ENCODE peak calls at places on chromosomes 16 and 17, in nine cellular contexts. O is activated T-helper 1 cell treated with anti-CD3 and anti-CD28 coated beads, Interleukin-2, amount 50 U/mL, for 16 hours; J is NCI-H1048; A is NCI-H460; W is pulmonary artery endothelial cell; Z is cardiac fibroblast; Y is GM03348; S is GM19239; X is NK-92 treated with Interleukin-12 subunit alpha and Interleukin-12 subunit beta, amount 100 ng/mL, for 24 hours. F is an unnamed sample.

GRCh38 chr16:17404903-17405691 is 65.7 kb downstream of the XYLT1 start:
- DNase-seq in J (no peak), W (no peak), A (peak; percentile 64), Z (peak; percentile 76), S (no peak), O (no peak), X (no peak), Y (peak; percentile 87), F (peak; percentile 93)

GRCh38 chr16:14050297-14051027 is 20.7 kb upstream of the MRTFB start:
- DNase-seq in J (no peak), O (no peak), Y (no peak), A (peak; percentile 18), S (no peak), X (no peak), W (peak; percentile 54), Z (peak; percentile 22), F (no peak)

GRCh38 chr17:2593846-2594656 is 597 bp downstream of the PAFAH1B1 start:
- DNase-seq in Y (peak; percentile 84), Z (peak; percentile 79), O (peak; percentile 73), A (peak; percentile 79), J (no peak), X (peak; percentile 54), W (no peak), S (peak; percentile 67), F (peak; percentile 83)

GRCh38 chr17:10294162-10294561 is 78.6 kb downstream of the MYH13 start:
- DNase-seq in S (no peak), X (no peak), Y (no peak), A (no peak), J (no peak), O (no peak), Z (no peak), W (no peak), F (no peak)

GRCh38 chr16:1884155-1884760 is 12.3 kb upstream of the MEIOB start:
- DNase-seq in Y (no peak), A (peak; percentile 78), J (no peak), O (no peak), W (no peak), Z (peak; percentile 53), X (no peak), S (no peak), F (peak; percentile 20)

GRCh38 chr17:34582185-34582900 is 3.0 kb downstream of the TMEM132E start:
- DNase-seq in W (no peak), S (no peak), O (no peak), A (no peak), Z (no peak), Y (no peak), J (no peak), X (no peak), F (no peak)

GRCh38 chr16:71626018-71626857 is at the start of gene MARVELD3:
- DNase-seq in X (no peak), W (no peak), Z (no peak), A (no peak), S (peak; percentile 21), J (peak; percentile 42), O (no peak), Y (peak; percentile 32), F (no peak)

GRCh38 chr16:1265090-1265630 is 9.3 kb downstream of the TPSD1 start:
- DNase-seq in J (no peak), X (no peak), O (no peak), A (no peak), Z (no peak), W (no peak), Y (no peak), S (no peak), F (no peak)

GRCh38 chr16:84047206-84047605 is 4.6 kb upstream of the SLC38A8 start:
- DNase-seq in Z (no peak), A (no peak), S (no peak), W (no peak), X (no peak), J (no peak), Y (no peak), O (no peak), F (no peak)

GRCh38 chr17:42090964-42091790 is 7.1 kb downstream of the ZNF385C start:
- DNase-seq in Y (no peak), O (no peak), J (no peak), Z (no peak), W (no peak), A (no peak), X (no peak), S (no peak), F (no peak)

GRCh38 chr16:1817716-1818115 is 8.9 kb downstream of the HAGH start:
- DNase-seq in W (no peak), A (no peak), Z (no peak), O (no peak), S (no peak), J (no peak), X (no peak), Y (no peak), F (no peak)

GRCh38 chr17:34354637-34355036 is 1.6 kb upstream of the CCL13 start:
- DNase-seq in S (no peak), O (no peak), X (no peak), Z (peak; percentile 38), Y (peak; percentile 29), J (no peak), W (no peak), A (no peak), F (peak; percentile 73)

GRCh38 chr16:52547001-52547833 is at the start of gene TOX3:
- DNase-seq in Y (peak; percentile 11), O (no peak), X (no peak), A (no peak), S (no peak), J (no peak), W (no peak), Z (no peak), F (no peak)

GRCh38 chr17:32256695-32257013 is 9.0 kb upstream of the RHBDL3 start:
- DNase-seq in Y (no peak), W (no peak), A (no peak), S (no peak), Z (no peak), O (no peak), J (no peak), X (no peak), F (no peak)

GRCh38 chr17:43366809-43367587 is 31.8 kb upstream of the ARL4D start:
- DNase-seq in O (no peak), W (no peak), A (no peak), S (no peak), Z (no peak), J (no peak), X (no peak), Y (no peak), F (peak; percentile 46)

GRCh38 chr16:48123104-48123788 is 32.5 kb downstream of the ABCC12 start:
- DNase-seq in J (no peak), Z (peak; percentile 99), S (no peak), Y (peak; percentile 94), A (peak; percentile 89), X (peak; percentile 35), W (peak; percentile 70), O (peak; percentile 20), F (peak; percentile 99)

GRCh38 chr16:27498916-27499658 is 50.6 kb downstream of the GTF3C1 start:
- DNase-seq in A (no peak), S (no peak), O (no peak), X (no peak), Z (no peak), J (no peak), Y (no peak), W (no peak), F (no peak)

GRCh38 chr16:22235839-22236745 is 30.0 kb downstream of the EEF2K start:
- DNase-seq in Z (peak; percentile 32), J (no peak), A (no peak), O (no peak), X (no peak), S (no peak), Y (no peak), W (no peak), F (no peak)

GRCh38 chr16:87012954-87013938 is 303.9 kb downstream of the C16orf95 start:
- DNase-seq in X (no peak), Y (no peak), Z (no peak), O (no peak), J (no peak), W (no peak), S (no peak), A (no peak), F (no peak)

GRCh38 chr17:7043544-7044268 is at the start of gene SLC16A11:
- DNase-seq in S (no peak), Z (peak; percentile 56), X (no peak), J (no peak), Y (peak; percentile 57), W (no peak), O (no peak), A (no peak), F (peak; percentile 38)

GRCh38 chr17:47785538-47786123 is 36.0 kb downstream of the OSBPL7 start:
- DNase-seq in A (peak; percentile 22), X (no peak), W (no peak), J (no peak), Z (peak; percentile 20), Y (no peak), O (no peak), S (no peak), F (peak; percentile 55)

GRCh38 chr16:3166505-3166886 is 21.5 kb upstream of the OR1F1 start:
- DNase-seq in Z (no peak), A (no peak), Y (no peak), X (no peak), J (no peak), O (no peak), W (no peak), S (no peak), F (no peak)

GRCh38 chr16:75703341-75703740 is 2.1 kb upstream of the DUXB start:
- DNase-seq in J (no peak), A (no peak), X (no peak), O (no peak), Y (no peak), S (no peak), W (no peak), Z (no peak), F (peak; percentile 15)

GRCh38 chr16:85631802-85632393 is 18.8 kb downstream of the GSE1 start:
- DNase-seq in O (no peak), S (no peak), Z (no peak), W (no peak), J (no peak), X (no peak), A (no peak), Y (no peak), F (no peak)

GRCh38 chr17:78397681-78398101 is 19.2 kb downstream of the PGS1 start:
- DNase-seq in X (no peak), A (no peak), Y (peak; percentile 78), Z (peak; percentile 70), J (no peak), W (no peak), O (no peak), S (no peak), F (peak; percentile 87)

GRCh38 chr16:86772231-86772510 is 193.8 kb downstream of the FOXL1 start:
- DNase-seq in O (no peak), S (no peak), Y (peak; percentile 50), J (no peak), X (no peak), Z (peak; percentile 75), A (no peak), W (no peak), F (peak; percentile 90)

GRCh38 chr16:85400305-85401205 is 212.6 kb upstream of the GSE1 start:
- DNase-seq in J (no peak), W (no peak), A (no peak), S (no peak), Y (no peak), X (no peak), Z (no peak), O (no peak), F (no peak)

GRCh38 chr17:56762988-56763387 is 70.7 kb downstream of the C17orf67 start:
- DNase-seq in Y (no peak), Z (no peak), O (no peak), A (no peak), W (no peak), J (no peak), S (no peak), X (no peak), F (no peak)

GRCh38 chr16:3431779-3432219 is 11.5 kb downstream of the ZNF597 start:
- DNase-seq in W (no peak), J (no peak), A (no peak), S (no peak), O (peak; percentile 32), Y (no peak), X (no peak), Z (peak; percentile 20), F (peak; percentile 73)